ENCODE peak calls at places on chromosome 9, in ten cellular contexts. J is Kasumi-1; K is activated T-cell treated with anti-CD3 and anti-CD28 coated beads, Interleukin-2, amount 50 U/mL, for 24 hours; N is kidney; F is pons; S is sigmoid colon; X is cerebellum; O is heart right ventricle; T is amniotic stem cell; E is fibroblast of gingiva. G is an unnamed sample.

GRCh38 chr9:133371261-133371711 is 4.6 kb downstream of the SURF4 start:
- DNase-seq in J (no peak), K (peak), N (no peak), F (no peak), S (no peak), X (no peak), O (no peak), T (no peak), E (no peak), G (peak)

GRCh38 chr9:30723656-30724055 is 1660.8 kb upstream of the ACO1 start:
- DNase-seq in J (no peak), K (no peak), N (no peak), F (no peak), S (no peak), X (no peak), O (no peak), T (no peak), E (no peak), G (no peak)

GRCh38 chr9:17775646-17776045 is 196.8 kb downstream of the SH3GL2 start:
- DNase-seq in J (no peak), K (no peak), N (no peak), F (no peak), S (no peak), X (peak), O (no peak), T (no peak), E (no peak), G (no peak)

GRCh38 chr9:114735732-114736131 is 53.7 kb upstream of the TEX48 start:
- DNase-seq in J (peak), K (no peak), N (no peak), F (no peak), S (no peak), X (no peak), O (no peak), T (no peak), E (peak), G (no peak)

GRCh38 chr9:89773170-89773569 is 168.4 kb downstream of the GADD45G start:
- DNase-seq in J (no peak), K (no peak), N (no peak), F (no peak), S (no peak), X (no peak), O (no peak), T (no peak), E (no peak), G (no peak)

GRCh38 chr9:77561321-77562020 is 86.7 kb downstream of the GNA14 start:
- DNase-seq in J (no peak), K (no peak), N (no peak), F (no peak), S (no peak), X (no peak), O (no peak), T (no peak), E (no peak), G (no peak)

GRCh38 chr9:129910628-129911567 is 75.6 kb downstream of the USP20 start:
- DNase-seq in J (no peak), K (peak), N (no peak), F (no peak), S (no peak), X (no peak), O (no peak), T (peak), E (peak), G (no peak)

GRCh38 chr9:130756037-130756436 is 62.5 kb downstream of the EXOSC2 start:
- DNase-seq in J (peak), K (no peak), N (no peak), F (peak), S (no peak), X (no peak), O (no peak), T (no peak), E (no peak), G (no peak)

GRCh38 chr9:122164286-122164685 is 4.6 kb downstream of the MORN5 start:
- DNase-seq in J (no peak), K (no peak), N (no peak), F (no peak), S (peak), X (no peak), O (no peak), T (no peak), E (no peak), G (no peak)

GRCh38 chr9:27468450-27469110 is 55.5 kb upstream of the IFNK start:
- DNase-seq in J (no peak), K (no peak), N (no peak), F (peak), S (no peak), X (no peak), O (no peak), T (no peak), E (no peak), G (no peak)

GRCh38 chr9:38109601-38110000 is 40.6 kb upstream of the SHB start:
- DNase-seq in J (no peak), K (no peak), N (no peak), F (no peak), S (no peak), X (no peak), O (no peak), T (no peak), E (no peak), G (no peak)